ENCODE peak calls at places on chromosomes 1 and 21, in eight cellular contexts. One of them, this sample, is unnamed.

GRCh38 chr1:45005761-45006160 is 5.4 kb downstream of the HECTD3 start:
- DNase-seq in substantia nigra: no peak
- DNase-seq in stimulated activated CD4-positive, alpha-beta T cell treated with anti-CD3 and anti-CD28 coated beads, Interleukin-4, amount 100 ng/mL, for 24 hours: no peak
- DNase-seq in trophoblast cell: no peak
- DNase-seq in AG09319: no peak
- DNase-seq in stomach: no peak
- DNase-seq in CD4-positive, alpha-beta T cell: no peak
- DNase-seq in activated effector memory CD4-positive, alpha-beta T cell treated with anti-CD3 and anti-CD28 coated beads, Interleukin-2, amount 50 U/mL, for 16 hours: peak; percentile 51
- DNase-seq in this sample: no peak

GRCh38 chr1:247332901-247333361 is 1.3 kb upstream of the ZNF496 start:
- DNase-seq in substantia nigra: peak; percentile 41
- DNase-seq in stimulated activated CD4-positive, alpha-beta T cell treated with anti-CD3 and anti-CD28 coated beads, Interleukin-4, amount 100 ng/mL, for 24 hours: no peak
- DNase-seq in trophoblast cell: peak; percentile 32
- DNase-seq in AG09319: no peak
- DNase-seq in stomach: peak; percentile 38
- DNase-seq in CD4-positive, alpha-beta T cell: no peak
- DNase-seq in activated effector memory CD4-positive, alpha-beta T cell treated with anti-CD3 and anti-CD28 coated beads, Interleukin-2, amount 50 U/mL, for 16 hours: no peak
- DNase-seq in this sample: no peak

GRCh38 chr1:156592910-156593732 is 1.5 kb downstream of the NAXE start:
- DNase-seq in substantia nigra: no peak
- DNase-seq in stimulated activated CD4-positive, alpha-beta T cell treated with anti-CD3 and anti-CD28 coated beads, Interleukin-4, amount 100 ng/mL, for 24 hours: no peak
- DNase-seq in trophoblast cell: no peak
- DNase-seq in AG09319: no peak
- DNase-seq in stomach: no peak
- DNase-seq in CD4-positive, alpha-beta T cell: no peak
- DNase-seq in activated effector memory CD4-positive, alpha-beta T cell treated with anti-CD3 and anti-CD28 coated beads, Interleukin-2, amount 50 U/mL, for 16 hours: no peak
- DNase-seq in this sample: no peak

GRCh38 chr1:196546272-196547245 is 61.7 kb downstream of the KCNT2 start:
- DNase-seq in substantia nigra: no peak
- DNase-seq in stimulated activated CD4-positive, alpha-beta T cell treated with anti-CD3 and anti-CD28 coated beads, Interleukin-4, amount 100 ng/mL, for 24 hours: no peak
- DNase-seq in trophoblast cell: no peak
- DNase-seq in AG09319: no peak
- DNase-seq in stomach: no peak
- DNase-seq in CD4-positive, alpha-beta T cell: no peak
- DNase-seq in activated effector memory CD4-positive, alpha-beta T cell treated with anti-CD3 and anti-CD28 coated beads, Interleukin-2, amount 50 U/mL, for 16 hours: no peak
- DNase-seq in this sample: no peak

GRCh38 chr1:92877792-92878191 is 46.0 kb downstream of the RPL5 start:
- DNase-seq in substantia nigra: no peak
- DNase-seq in stimulated activated CD4-positive, alpha-beta T cell treated with anti-CD3 and anti-CD28 coated beads, Interleukin-4, amount 100 ng/mL, for 24 hours: no peak
- DNase-seq in trophoblast cell: no peak
- DNase-seq in AG09319: peak; percentile 5
- DNase-seq in stomach: no peak
- DNase-seq in CD4-positive, alpha-beta T cell: no peak
- DNase-seq in activated effector memory CD4-positive, alpha-beta T cell treated with anti-CD3 and anti-CD28 coated beads, Interleukin-2, amount 50 U/mL, for 16 hours: no peak
- DNase-seq in this sample: no peak

GRCh38 chr1:192270398-192270797 is 46.4 kb upstream of the RGS21 start:
- DNase-seq in substantia nigra: no peak
- DNase-seq in stimulated activated CD4-positive, alpha-beta T cell treated with anti-CD3 and anti-CD28 coated beads, Interleukin-4, amount 100 ng/mL, for 24 hours: no peak
- DNase-seq in trophoblast cell: no peak
- DNase-seq in AG09319: no peak
- DNase-seq in stomach: no peak
- DNase-seq in CD4-positive, alpha-beta T cell: no peak
- DNase-seq in activated effector memory CD4-positive, alpha-beta T cell treated with anti-CD3 and anti-CD28 coated beads, Interleukin-2, amount 50 U/mL, for 16 hours: no peak
- DNase-seq in this sample: no peak

GRCh38 chr1:184212649-184213314 is 161.3 kb downstream of the TSEN15 start:
- DNase-seq in substantia nigra: no peak
- DNase-seq in stimulated activated CD4-positive, alpha-beta T cell treated with anti-CD3 and anti-CD28 coated beads, Interleukin-4, amount 100 ng/mL, for 24 hours: no peak
- DNase-seq in trophoblast cell: peak; percentile 91
- DNase-seq in AG09319: peak; percentile 30
- DNase-seq in stomach: no peak
- DNase-seq in CD4-positive, alpha-beta T cell: no peak
- DNase-seq in activated effector memory CD4-positive, alpha-beta T cell treated with anti-CD3 and anti-CD28 coated beads, Interleukin-2, amount 50 U/mL, for 16 hours: no peak
- DNase-seq in this sample: no peak

GRCh38 chr1:211895126-211895759 is 64.7 kb upstream of the LPGAT1 start:
- DNase-seq in substantia nigra: no peak
- DNase-seq in stimulated activated CD4-positive, alpha-beta T cell treated with anti-CD3 and anti-CD28 coated beads, Interleukin-4, amount 100 ng/mL, for 24 hours: no peak
- DNase-seq in trophoblast cell: no peak
- DNase-seq in AG09319: no peak
- DNase-seq in stomach: peak; percentile 33
- DNase-seq in CD4-positive, alpha-beta T cell: no peak
- DNase-seq in activated effector memory CD4-positive, alpha-beta T cell treated with anti-CD3 and anti-CD28 coated beads, Interleukin-2, amount 50 U/mL, for 16 hours: no peak
- DNase-seq in this sample: no peak

GRCh38 chr1:205095422-205095821 is 11.2 kb upstream of the TMEM81 start:
- DNase-seq in substantia nigra: no peak
- DNase-seq in stimulated activated CD4-positive, alpha-beta T cell treated with anti-CD3 and anti-CD28 coated beads, Interleukin-4, amount 100 ng/mL, for 24 hours: no peak
- DNase-seq in trophoblast cell: no peak
- DNase-seq in AG09319: no peak
- DNase-seq in stomach: no peak
- DNase-seq in CD4-positive, alpha-beta T cell: no peak
- DNase-seq in activated effector memory CD4-positive, alpha-beta T cell treated with anti-CD3 and anti-CD28 coated beads, Interleukin-2, amount 50 U/mL, for 16 hours: no peak
- DNase-seq in this sample: no peak

GRCh38 chr1:243734311-243734700 is 115.7 kb downstream of the AKT3 start:
- DNase-seq in substantia nigra: no peak
- DNase-seq in stimulated activated CD4-positive, alpha-beta T cell treated with anti-CD3 and anti-CD28 coated beads, Interleukin-4, amount 100 ng/mL, for 24 hours: no peak
- DNase-seq in trophoblast cell: no peak
- DNase-seq in AG09319: no peak
- DNase-seq in stomach: no peak
- DNase-seq in CD4-positive, alpha-beta T cell: no peak
- DNase-seq in activated effector memory CD4-positive, alpha-beta T cell treated with anti-CD3 and anti-CD28 coated beads, Interleukin-2, amount 50 U/mL, for 16 hours: no peak
- DNase-seq in this sample: no peak

GRCh38 chr1:247241687-247242086 is 14.2 kb upstream of the VN1R5 start:
- DNase-seq in substantia nigra: no peak
- DNase-seq in stimulated activated CD4-positive, alpha-beta T cell treated with anti-CD3 and anti-CD28 coated beads, Interleukin-4, amount 100 ng/mL, for 24 hours: no peak
- DNase-seq in trophoblast cell: no peak
- DNase-seq in AG09319: no peak
- DNase-seq in stomach: no peak
- DNase-seq in CD4-positive, alpha-beta T cell: no peak
- DNase-seq in activated effector memory CD4-positive, alpha-beta T cell treated with anti-CD3 and anti-CD28 coated beads, Interleukin-2, amount 50 U/mL, for 16 hours: no peak
- DNase-seq in this sample: no peak

GRCh38 chr1:198169704-198170103 is 12.9 kb downstream of the NEK7 start:
- DNase-seq in substantia nigra: no peak
- DNase-seq in stimulated activated CD4-positive, alpha-beta T cell treated with anti-CD3 and anti-CD28 coated beads, Interleukin-4, amount 100 ng/mL, for 24 hours: no peak
- DNase-seq in trophoblast cell: no peak
- DNase-seq in AG09319: no peak
- DNase-seq in stomach: no peak
- DNase-seq in CD4-positive, alpha-beta T cell: no peak
- DNase-seq in activated effector memory CD4-positive, alpha-beta T cell treated with anti-CD3 and anti-CD28 coated beads, Interleukin-2, amount 50 U/mL, for 16 hours: no peak
- DNase-seq in this sample: no peak

GRCh38 chr1:225906467-225906866 is 17.5 kb upstream of the LEFTY1 start:
- DNase-seq in substantia nigra: no peak
- DNase-seq in stimulated activated CD4-positive, alpha-beta T cell treated with anti-CD3 and anti-CD28 coated beads, Interleukin-4, amount 100 ng/mL, for 24 hours: no peak
- DNase-seq in trophoblast cell: no peak
- DNase-seq in AG09319: no peak
- DNase-seq in stomach: no peak
- DNase-seq in CD4-positive, alpha-beta T cell: no peak
- DNase-seq in activated effector memory CD4-positive, alpha-beta T cell treated with anti-CD3 and anti-CD28 coated beads, Interleukin-2, amount 50 U/mL, for 16 hours: no peak
- DNase-seq in this sample: no peak

GRCh38 chr21:44261191-44261631 is 486 bp downstream of the DNMT3L start:
- DNase-seq in substantia nigra: no peak
- DNase-seq in stimulated activated CD4-positive, alpha-beta T cell treated with anti-CD3 and anti-CD28 coated beads, Interleukin-4, amount 100 ng/mL, for 24 hours: no peak
- DNase-seq in trophoblast cell: no peak
- DNase-seq in AG09319: no peak
- DNase-seq in stomach: no peak
- DNase-seq in CD4-positive, alpha-beta T cell: no peak
- DNase-seq in activated effector memory CD4-positive, alpha-beta T cell treated with anti-CD3 and anti-CD28 coated beads, Interleukin-2, amount 50 U/mL, for 16 hours: no peak
- DNase-seq in this sample: no peak

GRCh38 chr21:38955495-38955894 is 149.8 kb downstream of the ETS2 start:
- DNase-seq in substantia nigra: no peak
- DNase-seq in stimulated activated CD4-positive, alpha-beta T cell treated with anti-CD3 and anti-CD28 coated beads, Interleukin-4, amount 100 ng/mL, for 24 hours: no peak
- DNase-seq in trophoblast cell: no peak
- DNase-seq in AG09319: no peak
- DNase-seq in stomach: peak; percentile 39
- DNase-seq in CD4-positive, alpha-beta T cell: no peak
- DNase-seq in activated effector memory CD4-positive, alpha-beta T cell treated with anti-CD3 and anti-CD28 coated beads, Interleukin-2, amount 50 U/mL, for 16 hours: no peak
- DNase-seq in this sample: peak; percentile 18

GRCh38 chr1:223775054-223775453 is 62.7 kb downstream of the CAPN2 start:
- DNase-seq in substantia nigra: no peak
- DNase-seq in stimulated activated CD4-positive, alpha-beta T cell treated with anti-CD3 and anti-CD28 coated beads, Interleukin-4, amount 100 ng/mL, for 24 hours: no peak
- DNase-seq in trophoblast cell: no peak
- DNase-seq in AG09319: no peak
- DNase-seq in stomach: no peak
- DNase-seq in CD4-positive, alpha-beta T cell: no peak
- DNase-seq in activated effector memory CD4-positive, alpha-beta T cell treated with anti-CD3 and anti-CD28 coated beads, Interleukin-2, amount 50 U/mL, for 16 hours: no peak
- DNase-seq in this sample: no peak

GRCh38 chr1:244662604-244663003 is 9.7 kb downstream of the DESI2 start:
- DNase-seq in substantia nigra: no peak
- DNase-seq in stimulated activated CD4-positive, alpha-beta T cell treated with anti-CD3 and anti-CD28 coated beads, Interleukin-4, amount 100 ng/mL, for 24 hours: no peak
- DNase-seq in trophoblast cell: no peak
- DNase-seq in AG09319: no peak
- DNase-seq in stomach: no peak
- DNase-seq in CD4-positive, alpha-beta T cell: no peak
- DNase-seq in activated effector memory CD4-positive, alpha-beta T cell treated with anti-CD3 and anti-CD28 coated beads, Interleukin-2, amount 50 U/mL, for 16 hours: no peak
- DNase-seq in this sample: no peak

GRCh38 chr1:17586172-17586963 is 46.9 kb downstream of the ARHGEF10L start:
- DNase-seq in substantia nigra: no peak
- DNase-seq in stimulated activated CD4-positive, alpha-beta T cell treated with anti-CD3 and anti-CD28 coated beads, Interleukin-4, amount 100 ng/mL, for 24 hours: no peak
- DNase-seq in trophoblast cell: peak; percentile 85
- DNase-seq in AG09319: peak; percentile 67
- DNase-seq in stomach: no peak
- DNase-seq in CD4-positive, alpha-beta T cell: no peak
- DNase-seq in activated effector memory CD4-positive, alpha-beta T cell treated with anti-CD3 and anti-CD28 coated beads, Interleukin-2, amount 50 U/mL, for 16 hours: no peak
- DNase-seq in this sample: no peak

GRCh38 chr1:178196631-178197030 is 102.7 kb downstream of the RASAL2 start:
- DNase-seq in substantia nigra: no peak
- DNase-seq in stimulated activated CD4-positive, alpha-beta T cell treated with anti-CD3 and anti-CD28 coated beads, Interleukin-4, amount 100 ng/mL, for 24 hours: no peak
- DNase-seq in trophoblast cell: no peak
- DNase-seq in AG09319: no peak
- DNase-seq in stomach: no peak
- DNase-seq in CD4-positive, alpha-beta T cell: no peak
- DNase-seq in activated effector memory CD4-positive, alpha-beta T cell treated with anti-CD3 and anti-CD28 coated beads, Interleukin-2, amount 50 U/mL, for 16 hours: no peak
- DNase-seq in this sample: no peak

GRCh38 chr1:207217778-207218511 is 103.5 kb upstream of the CD55 start:
- DNase-seq in substantia nigra: no peak
- DNase-seq in stimulated activated CD4-positive, alpha-beta T cell treated with anti-CD3 and anti-CD28 coated beads, Interleukin-4, amount 100 ng/mL, for 24 hours: no peak
- DNase-seq in trophoblast cell: no peak
- DNase-seq in AG09319: no peak
- DNase-seq in stomach: no peak
- DNase-seq in CD4-positive, alpha-beta T cell: no peak
- DNase-seq in activated effector memory CD4-positive, alpha-beta T cell treated with anti-CD3 and anti-CD28 coated beads, Interleukin-2, amount 50 U/mL, for 16 hours: no peak
- DNase-seq in this sample: no peak

GRCh38 chr1:230356190-230356589 is 69.9 kb downstream of the PGBD5 start:
- DNase-seq in substantia nigra: no peak
- DNase-seq in stimulated activated CD4-positive, alpha-beta T cell treated with anti-CD3 and anti-CD28 coated beads, Interleukin-4, amount 100 ng/mL, for 24 hours: no peak
- DNase-seq in trophoblast cell: no peak
- DNase-seq in AG09319: no peak
- DNase-seq in stomach: no peak
- DNase-seq in CD4-positive, alpha-beta T cell: no peak
- DNase-seq in activated effector memory CD4-positive, alpha-beta T cell treated with anti-CD3 and anti-CD28 coated beads, Interleukin-2, amount 50 U/mL, for 16 hours: no peak
- DNase-seq in this sample: no peak

GRCh38 chr21:44088401-44088780 is 18.8 kb upstream of the PWP2 start:
- DNase-seq in substantia nigra: no peak
- DNase-seq in stimulated activated CD4-positive, alpha-beta T cell treated with anti-CD3 and anti-CD28 coated beads, Interleukin-4, amount 100 ng/mL, for 24 hours: no peak
- DNase-seq in trophoblast cell: no peak
- DNase-seq in AG09319: no peak
- DNase-seq in stomach: peak; percentile 10
- DNase-seq in CD4-positive, alpha-beta T cell: no peak
- DNase-seq in activated effector memory CD4-positive, alpha-beta T cell treated with anti-CD3 and anti-CD28 coated beads, Interleukin-2, amount 50 U/mL, for 16 hours: no peak
- DNase-seq in this sample: peak; percentile 2

GRCh38 chr1:34460193-34460592 is 283.5 kb downstream of the C1orf94 start:
- DNase-seq in substantia nigra: no peak
- DNase-seq in stimulated activated CD4-positive, alpha-beta T cell treated with anti-CD3 and anti-CD28 coated beads, Interleukin-4, amount 100 ng/mL, for 24 hours: peak; percentile 48
- DNase-seq in trophoblast cell: peak; percentile 73
- DNase-seq in AG09319: no peak
- DNase-seq in stomach: peak; percentile 33
- DNase-seq in CD4-positive, alpha-beta T cell: peak; percentile 2
- DNase-seq in activated effector memory CD4-positive, alpha-beta T cell treated with anti-CD3 and anti-CD28 coated beads, Interleukin-2, amount 50 U/mL, for 16 hours: peak; percentile 71
- DNase-seq in this sample: peak; percentile 10

GRCh38 chr1:5914676-5915285 is 77.4 kb downstream of the NPHP4 start:
- DNase-seq in substantia nigra: no peak
- DNase-seq in stimulated activated CD4-positive, alpha-beta T cell treated with anti-CD3 and anti-CD28 coated beads, Interleukin-4, amount 100 ng/mL, for 24 hours: no peak
- DNase-seq in trophoblast cell: no peak
- DNase-seq in AG09319: no peak
- DNase-seq in stomach: no peak
- DNase-seq in CD4-positive, alpha-beta T cell: no peak
- DNase-seq in activated effector memory CD4-positive, alpha-beta T cell treated with anti-CD3 and anti-CD28 coated beads, Interleukin-2, amount 50 U/mL, for 16 hours: no peak
- DNase-seq in this sample: no peak